ENCODE peak calls at places on chromosomes 11 and 22, in six cellular contexts. S, M, B, E, C and K are unnamed samples.

GRCh38 chr22:29435236-29435635 is 3.1 kb upstream of the RFPL1 start:
- DNase-seq in B (no peak), S (no peak), M (no peak), C (no peak), E (no peak), K (no peak)

GRCh38 chr11:19903620-19904069 is 191.0 kb downstream of the NAV2 start:
- DNase-seq in B (peak; percentile 60), E (peak; percentile 64), M (no peak), C (peak; percentile 85), S (peak; percentile 74), K (peak; percentile 79)

GRCh38 chr11:72751293-72752087 is 718 bp downstream of the ARAP1 start:
- DNase-seq in M (no peak), C (no peak), B (no peak), S (no peak), E (no peak), K (no peak)

GRCh38 chr11:121452609-121453150 is at the start of gene SORL1-AS1:
- DNase-seq in S (no peak), C (no peak), M (no peak), B (peak; percentile 50), E (no peak), K (no peak)

GRCh38 chr22:28910575-28911278 is 27.4 kb downstream of the ZNRF3 start:
- DNase-seq in E (no peak), S (no peak), B (no peak), M (no peak), C (no peak), K (no peak)

GRCh38 chr11:119461250-119461963 is 38.4 kb upstream of the THY1 start:
- DNase-seq in B (no peak), M (no peak), C (no peak), E (no peak), S (no peak), K (no peak)

GRCh38 chr22:22666307-22667091 is 22.1 kb downstream of the GGTLC2 start:
- DNase-seq in S (no peak), M (no peak), E (no peak), C (peak; percentile 56), B (peak; percentile 37), K (peak; percentile 8)

GRCh38 chr11:109851780-109852390 is 241.3 kb upstream of the ZC3H12C start:
- DNase-seq in M (no peak), B (no peak), C (peak; percentile 38), S (no peak), E (no peak), K (no peak)

GRCh38 chr22:37996515-37997246 is 12.3 kb upstream of the SOX10 start:
- DNase-seq in B (no peak), S (no peak), E (no peak), C (no peak), M (no peak), K (no peak)

GRCh38 chr11:22521226-22521625 is 104.4 kb downstream of the FANCF start:
- DNase-seq in S (no peak), M (no peak), C (peak; percentile 76), B (peak; percentile 3), E (no peak), K (no peak)

GRCh38 chr11:65102142-65103095 is 6.4 kb downstream of the VPS51 start:
- DNase-seq in S (no peak), E (no peak), C (peak; percentile 20), M (no peak), B (no peak), K (no peak)

GRCh38 chr11:35242412-35242811 is 103.4 kb downstream of the CD44 start:
- DNase-seq in B (no peak), E (no peak), C (peak; percentile 65), M (no peak), S (no peak), K (no peak)

GRCh38 chr11:35014352-35014751 is 97.9 kb downstream of the PDHX start:
- DNase-seq in C (peak; percentile 88), E (peak; percentile 84), M (no peak), B (no peak), S (no peak), K (peak; percentile 77)

GRCh38 chr22:27116295-27116694 is 458.9 kb downstream of the MIAT start:
- DNase-seq in C (no peak), S (no peak), M (no peak), B (no peak), E (no peak), K (no peak)

GRCh38 chr11:130178441-130178971 is 18.9 kb downstream of the ST14 start:
- DNase-seq in C (peak; percentile 56), S (no peak), E (no peak), B (no peak), M (no peak), K (no peak)

GRCh38 chr11:83666149-83666548 is 380.0 kb upstream of the CCDC90B start:
- DNase-seq in M (no peak), E (no peak), C (no peak), S (no peak), B (no peak), K (no peak)

GRCh38 chr11:75383246-75383645 is 16.1 kb upstream of the RPS3 start:
- DNase-seq in B (peak; percentile 84), M (no peak), S (no peak), C (no peak), E (no peak), K (no peak)

GRCh38 chr11:733072-733471 is 14.2 kb upstream of the TALDO1 start:
- DNase-seq in M (no peak), C (no peak), B (no peak), E (no peak), S (no peak), K (no peak)

GRCh38 chr11:66701432-66702240 is 23.9 kb upstream of the RBM4B start:
- DNase-seq in B (no peak), M (no peak), E (no peak), S (no peak), C (no peak), K (no peak)

GRCh38 chr11:109285465-109285864 is 136.5 kb upstream of the C11orf87 start:
- DNase-seq in M (no peak), C (no peak), E (no peak), B (no peak), S (no peak), K (no peak)

GRCh38 chr11:120579601-120580000 is 68.1 kb downstream of the GRIK4 start:
- DNase-seq in E (no peak), C (no peak), M (no peak), S (no peak), B (no peak), K (no peak)

GRCh38 chr11:62931501-62932278 is 10.5 kb upstream of the CHRM1 start:
- DNase-seq in S (no peak), C (no peak), B (peak; percentile 40), M (no peak), E (no peak), K (no peak)

GRCh38 chr22:36433318-36434231 is 45.8 kb upstream of the MYH9 start:
- DNase-seq in C (no peak), M (no peak), B (no peak), E (no peak), S (no peak), K (no peak)

GRCh38 chr11:20308601-20309000 is 54.9 kb upstream of the HTATIP2 start:
- DNase-seq in M (no peak), E (no peak), B (peak; percentile 1), C (no peak), S (no peak), K (no peak)

GRCh38 chr11:118277312-118277711 is 13.2 kb upstream of the MPZL2 start:
- DNase-seq in M (no peak), S (no peak), C (peak; percentile 77), E (no peak), B (peak; percentile 17), K (no peak)

GRCh38 chr11:86806903-86807302 is 6.6 kb downstream of the PRSS23 start:
- DNase-seq in S (no peak), M (no peak), B (no peak), E (no peak), C (no peak), K (no peak)
- TF ChIP-seq CTCF in S (no peak), M (no peak), B (no peak), E (no peak), C (no peak), K (no peak)

DNA sequence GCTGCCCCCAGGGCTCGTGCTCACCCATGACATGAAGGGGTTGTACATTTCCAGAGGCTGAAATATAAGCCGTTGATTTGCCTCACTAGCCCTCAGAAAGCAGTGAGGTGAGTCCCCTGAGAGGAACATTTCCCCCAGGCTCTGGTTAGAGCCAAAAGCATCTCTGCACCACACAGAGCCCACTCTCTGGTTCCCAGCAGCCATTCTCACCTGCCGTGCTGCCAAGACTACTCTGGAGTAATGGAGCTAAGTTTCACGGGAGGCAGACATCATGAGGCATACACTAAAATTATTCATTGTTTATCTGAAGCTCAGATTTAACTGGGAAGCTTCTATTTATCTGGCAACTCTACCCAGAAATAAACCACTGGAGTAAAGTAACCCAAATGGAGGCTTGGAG is 40.8 kb downstream of the CACNA1I start:
- DNase-seq in E (no peak), S (no peak), C (no peak), M (no peak), B (no peak), K (no peak)
- TF ChIP-seq CTCF in E (no peak), S (no peak), C (no peak), M (no peak), B (no peak), K (no peak)

GRCh38 chr22:43955040-43955882 is at the start of gene SAMM50:
- DNase-seq in C (peak; percentile 92), B (peak; percentile 95), E (peak; percentile 82), M (peak; percentile 53), S (peak; percentile 94), K (peak; percentile 72)
- TF ChIP-seq CTCF in C (no peak), B (no peak), E (peak; percentile 9), M (no peak), S (peak; percentile 32), K (no peak)

GRCh38 chr22:20118572-20119020 is 1.6 kb upstream of the TRMT2A start:
- DNase-seq in S (no peak), B (no peak), E (no peak), C (no peak), M (no peak), K (no peak)

GRCh38 chr22:20116376-20116950 is 559 bp downstream of the RANBP1 start:
- DNase-seq in C (no peak), M (no peak), B (no peak), E (no peak), S (no peak), K (no peak)

GRCh38 chr22:20115691-20116375 is at the start of gene RANBP1:
- DNase-seq in C (no peak), S (no peak), B (no peak), M (no peak), E (no peak), K (no peak)

GRCh38 chr22:20117656-20118571 is 888 bp upstream of the TRMT2A start:
- DNase-seq in C (peak; percentile 31), B (peak; percentile 42), E (no peak), M (no peak), S (no peak), K (no peak)

GRCh38 chr22:20116951-20117645 is at the start of gene TRMT2A:
- DNase-seq in S (peak; percentile 95), B (peak; percentile 99), C (peak; percentile 99), M (peak; percentile 93), E (peak; percentile 94), K (peak; percentile 96)
- TF ChIP-seq CTCF in S (peak; percentile 17), B (no peak), C (no peak), M (peak; percentile 53), E (no peak), K (no peak)